ENCODE peak calls at places on chromosome 18, in four cellular contexts. Q is brain microvascular endothelial cell, L is Peyer's patch, N is body of pancreas. R is an unnamed sample.

GRCh38 chr18:10038268-10038667 is 124.5 kb downstream of the VAPA start:
- DNase-seq in N (no peak), Q (no peak), L (no peak), R (no peak)

GRCh38 chr18:159037-159652 is 788 bp downstream of the USP14 start:
- DNase-seq in N (no peak), Q (no peak), L (no peak), R (no peak)

GRCh38 chr18:50866765-50867164 is 12.2 kb upstream of the ME2 start:
- DNase-seq in L (no peak), N (no peak), Q (no peak), R (no peak)

GRCh38 chr18:2406544-2406943 is 164.8 kb downstream of the METTL4 start:
- DNase-seq in L (no peak), Q (no peak), N (no peak), R (no peak)

GRCh38 chr18:45007531-45007930 is 326.8 kb downstream of the SETBP1 start:
- DNase-seq in N (no peak), Q (no peak), L (no peak), R (no peak)

GRCh38 chr18:25662247-25662646 is 310.3 kb upstream of the ZNF521 start:
- DNase-seq in L (no peak), N (no peak), Q (no peak), R (no peak)

GRCh38 chr18:32358075-32358474 is 112.6 kb downstream of the GAREM1 start:
- DNase-seq in L (no peak), N (no peak), Q (no peak), R (no peak)

GRCh38 chr18:13416208-13416607 is 197.6 kb downstream of the LDLRAD4 start:
- DNase-seq in Q (no peak), N (no peak), L (no peak), R (no peak)

GRCh38 chr18:76505611-76506010 is 10.6 kb upstream of the ZNF516 start:
- DNase-seq in Q (no peak), N (no peak), L (no peak), R (no peak)

GRCh38 chr18:76502551-76502950 is 7.5 kb upstream of the ZNF516 start:
- DNase-seq in Q (no peak), N (no peak), L (no peak), R (no peak)

GRCh38 chr18:76504749-76505148 is 9.7 kb upstream of the ZNF516 start:
- DNase-seq in L (no peak), N (no peak), Q (no peak), R (no peak)

GRCh38 chr18:76503595-76503994 is 8.6 kb upstream of the ZNF516 start:
- DNase-seq in N (no peak), Q (no peak), L (no peak), R (no peak)

GRCh38 chr18:76503999-76504398 is 9.0 kb upstream of the ZNF516 start:
- DNase-seq in Q (no peak), N (no peak), L (no peak), R (no peak)
- H3K27me3 ChIP-seq in Q (no peaks in the 10 kb centered on the region), N (no peaks in the 10 kb centered on the region), L (no peaks in the 10 kb centered on the region), R (no peaks in the 10 kb centered on the region)

GRCh38 chr18:79609841-79610281 is 69.7 kb upstream of the CTDP1 start:
- DNase-seq in N (no peak), Q (no peak), L (peak; percentile 30), R (peak; percentile 58)
- H3K27me3 ChIP-seq in N (no peaks in the 10 kb centered on the region), Q (no peaks in the 10 kb centered on the region), L (no peaks in the 10 kb centered on the region), R (no peaks in the 10 kb centered on the region)

DNA sequence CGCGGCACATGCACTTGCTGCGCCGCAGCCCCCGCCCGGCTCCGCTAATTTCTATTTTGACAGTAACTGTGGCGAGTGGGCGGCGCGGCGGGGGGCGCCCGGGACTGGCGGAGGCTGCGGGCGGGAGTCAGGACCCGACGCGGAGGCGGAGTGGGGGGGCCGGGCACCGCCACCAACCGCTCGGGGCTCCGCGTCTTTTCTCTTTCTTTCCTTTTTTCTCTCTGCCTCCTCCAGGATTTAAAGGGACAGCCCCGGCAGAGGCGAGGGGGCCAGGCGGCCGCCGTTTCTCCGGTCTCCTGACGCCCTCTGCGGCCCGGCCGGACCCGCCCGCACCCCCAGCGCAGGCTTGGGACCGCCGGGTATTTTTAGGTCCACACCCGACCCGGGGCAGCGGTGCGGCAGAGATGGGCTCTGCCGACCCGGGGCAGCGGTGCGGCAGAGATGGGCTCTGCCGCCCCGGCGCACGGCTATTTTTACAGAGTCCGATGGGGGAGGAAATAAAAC is 460 bp upstream of the ZBTB7C start:
- DNase-seq in Q (no peak), N (peak; percentile 20), L (peak; percentile 58), R (peak; percentile 82)
- H3K27me3 ChIP-seq in Q (peaks cover 50% of the 10 kb centered on the region), N (no peaks in the 10 kb centered on the region), L (peaks cover 23% of the 10 kb centered on the region), R (peaks cover 28% of the 10 kb centered on the region)

DNA sequence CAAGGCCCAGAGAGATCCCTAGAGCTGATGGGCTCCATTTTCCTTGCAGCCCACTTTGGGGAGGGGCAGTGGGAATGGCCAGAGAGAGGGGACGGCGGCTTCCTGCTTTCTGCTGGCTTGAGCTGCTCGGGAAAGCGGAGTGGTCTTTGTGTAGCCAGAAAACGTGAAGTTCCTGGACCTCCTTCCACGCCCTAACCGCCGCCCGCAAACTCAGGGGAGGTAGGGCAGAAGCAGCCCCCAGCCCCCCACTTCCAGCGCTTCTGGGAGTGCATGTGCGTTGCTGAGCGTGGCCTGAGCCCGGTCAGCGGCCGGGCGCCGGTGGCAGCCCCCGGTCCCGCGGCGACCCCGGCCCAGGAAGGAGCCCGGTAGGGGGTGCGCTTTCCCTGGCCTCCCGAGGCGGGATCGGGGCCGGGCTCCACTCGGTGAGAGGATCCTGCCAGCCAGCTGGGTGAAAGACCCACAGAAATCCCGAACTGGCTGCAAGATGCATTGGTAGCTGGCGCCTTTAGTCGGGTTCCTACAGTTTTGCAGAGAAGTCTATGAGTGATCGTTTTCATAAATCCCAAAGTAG is 25.3 kb upstream of the BOD1L2 start:
- DNase-seq in L (no peak), N (no peak), Q (no peak), R (no peak)
- H3K27me3 ChIP-seq in L (no peaks in the 10 kb centered on the region), N (no peaks in the 10 kb centered on the region), Q (peaks cover 7% of the 10 kb centered on the region), R (peaks cover 22% of the 10 kb centered on the region)

GRCh38 chr18:37489011-37489410 is 76.6 kb downstream of the CELF4 start:
- DNase-seq in L (no peak), N (no peak), Q (no peak), R (no peak)
- H3K27me3 ChIP-seq in L (no peaks in the 10 kb centered on the region), N (no peaks in the 10 kb centered on the region), Q (peaks cover 17% of the 10 kb centered on the region), R (peaks cover 54% of the 10 kb centered on the region)

GRCh38 chr18:37561986-37562385 is 3.6 kb downstream of the CELF4 start:
- DNase-seq in Q (no peak), N (no peak), L (no peak), R (no peak)
- H3K27me3 ChIP-seq in Q (peaks cover 24% of the 10 kb centered on the region), N (no peaks in the 10 kb centered on the region), L (peaks cover 16% of the 10 kb centered on the region), R (peaks cover 42% of the 10 kb centered on the region)

R was measured in upper lobe of right lung.